ENCODE peak calls at places on chromosomes 3 and 15, in four cellular contexts. P is mesendoderm, R is H9, U is H1. G is an unnamed sample.

GRCh38 chr3:171163724-171164465 is 137.4 kb upstream of the SLC2A2 start:
- DNase-seq in R (no peak), U (no peak), P (no peak), G (no peak)

GRCh38 chr3:183554377-183554776 is 1.1 kb downstream of the KLHL6 start:
- DNase-seq in P (peak), R (no peak), U (no peak), G (no peak)

GRCh38 chr3:9037113-9037715 is 73.9 kb upstream of the RAD18 start:
- DNase-seq in P (no peak), U (no peak), R (no peak), G (no peak)

GRCh38 chr15:87753539-87753938 is 503.0 kb downstream of the NTRK3 start:
- DNase-seq in R (peak), U (no peak), P (peak), G (no peak)

GRCh38 chr3:45906681-45907220 is 20.4 kb downstream of the CCR9 start:
- DNase-seq in R (peak), P (peak), U (no peak), G (peak)

GRCh38 chr3:160449660-160450598 is at the start of gene TRIM59:
- DNase-seq in U (peak), R (peak), P (peak), G (peak)

GRCh38 chr3:57692404-57693191 is at the start of gene DENND6A:
- DNase-seq in U (peak), R (peak), P (peak), G (peak)

GRCh38 chr15:33357845-33358244 is 47.1 kb downstream of the RYR3 start:
- DNase-seq in R (no peak), U (no peak), P (no peak), G (no peak)

GRCh38 chr3:45729614-45730013 is 40.4 kb downstream of the SACM1L start:
- DNase-seq in U (no peak), P (no peak), R (no peak), G (no peak)

GRCh38 chr15:90750186-90750585 is 33.0 kb downstream of the BLM start:
- DNase-seq in U (no peak), P (no peak), R (no peak), G (no peak)

GRCh38 chr15:83698294-83698693 is 44.4 kb downstream of the ADAMTSL3 start:
- DNase-seq in R (no peak), P (no peak), U (no peak), G (peak)

GRCh38 chr3:156407617-156408225 is 147.2 kb downstream of the SSR3 start:
- DNase-seq in U (no peak), P (no peak), R (no peak), G (no peak)

GRCh38 chr3:14535616-14536015 is 4.5 kb downstream of the GRIP2 start:
- DNase-seq in U (no peak), P (no peak), R (no peak), G (no peak)

GRCh38 chr3:58334013-58334321 is 1.3 kb downstream of the PXK start:
- DNase-seq in P (no peak), U (no peak), R (no peak), G (no peak)

GRCh38 chr15:101501703-101502373 is 12.3 kb upstream of the PCSK6 start:
- DNase-seq in U (peak), R (peak), P (peak), G (no peak)

GRCh38 chr3:46558184-46559029 is 7.7 kb downstream of the LRRC2 start:
- DNase-seq in U (no peak), R (peak), P (peak), G (peak)

GRCh38 chr3:188179006-188179966 is 25.3 kb downstream of the LPP start:
- DNase-seq in P (peak), R (no peak), U (no peak), G (peak)

GRCh38 chr3:125647318-125648014 is 52.2 kb upstream of the OSBPL11 start:
- DNase-seq in U (peak), R (peak), P (peak), G (no peak)

GRCh38 chr15:71443538-71443937 is 328.3 kb downstream of the THSD4 start:
- DNase-seq in R (peak), P (peak), U (no peak), G (peak)

GRCh38 chr3:196207833-196208607 is 3.2 kb downstream of the ZDHHC19 start:
- DNase-seq in R (peak), U (peak), P (peak), G (no peak)

GRCh38 chr3:33798113-33798417 is 365 bp upstream of the PDCD6IP start:
- DNase-seq in P (no peak), R (no peak), U (no peak), G (no peak)

GRCh38 chr3:38348903-38349302 is 2.3 kb downstream of the XYLB start:
- DNase-seq in U (no peak), R (no peak), P (no peak), G (peak)

GRCh38 chr15:74768771-74769342 is 13.0 kb upstream of the CSK start:
- DNase-seq in R (peak), U (no peak), P (peak), G (peak)

GRCh38 chr15:101439285-101439919 is 50.1 kb downstream of the PCSK6 start:
- DNase-seq in U (no peak), R (no peak), P (no peak), G (no peak)

GRCh38 chr15:29132786-29133185 is 136.8 kb downstream of the NSMCE3 start:
- DNase-seq in R (no peak), U (no peak), P (no peak), G (no peak)

GRCh38 chr3:73490453-73491311 is 134.1 kb downstream of the PDZRN3 start:
- DNase-seq in U (no peak), P (peak), R (peak), G (peak)

GRCh38 chr3:193870376-193871092 is 265.4 kb upstream of the HES1 start:
- DNase-seq in U (no peak), P (peak), R (peak), G (peak)

GRCh38 chr15:60729850-60730458 is 251.0 kb upstream of the ICE2 start:
- DNase-seq in R (no peak), P (no peak), U (no peak), G (no peak)

GRCh38 chr3:29338377-29338776 is 57.5 kb downstream of the RBMS3 start:
- DNase-seq in P (no peak), U (no peak), R (no peak), G (no peak)

GRCh38 chr3:29335921-29336320 is 55.0 kb downstream of the RBMS3 start:
- DNase-seq in P (no peak), R (no peak), U (no peak), G (no peak)

GRCh38 chr3:29338981-29339833 is 58.3 kb downstream of the RBMS3 start:
- DNase-seq in U (no peak), P (no peak), R (no peak), G (peak)

GRCh38 chr3:29335438-29335837 is 54.6 kb downstream of the RBMS3 start:
- DNase-seq in P (peak), R (no peak), U (no peak), G (peak)

DNA sequence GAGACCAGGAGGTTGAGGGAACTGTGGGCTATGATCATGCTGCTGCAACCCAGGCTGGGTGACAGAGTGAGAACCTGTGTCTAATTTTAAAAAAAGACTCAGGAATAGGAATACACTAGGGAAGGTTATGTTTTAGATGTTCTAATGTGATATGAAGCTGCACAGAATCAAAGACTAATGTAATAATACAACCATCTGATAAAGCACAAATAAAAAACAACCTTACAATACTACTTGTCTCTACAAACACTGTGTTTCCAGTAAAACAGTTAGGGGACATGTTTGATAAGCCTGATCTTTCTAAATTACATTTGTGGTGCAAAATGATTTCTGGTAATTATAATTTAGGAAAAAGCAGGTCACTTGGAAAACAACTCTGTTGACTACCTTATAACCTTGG is 56.7 kb downstream of the RBMS3 start:
- DNase-seq in R (no peak), P (no peak), U (no peak), G (no peak)
- H4K5ac ChIP-seq in R (no peak), P (no peak), U (no peak), G (no peak)

DNA sequence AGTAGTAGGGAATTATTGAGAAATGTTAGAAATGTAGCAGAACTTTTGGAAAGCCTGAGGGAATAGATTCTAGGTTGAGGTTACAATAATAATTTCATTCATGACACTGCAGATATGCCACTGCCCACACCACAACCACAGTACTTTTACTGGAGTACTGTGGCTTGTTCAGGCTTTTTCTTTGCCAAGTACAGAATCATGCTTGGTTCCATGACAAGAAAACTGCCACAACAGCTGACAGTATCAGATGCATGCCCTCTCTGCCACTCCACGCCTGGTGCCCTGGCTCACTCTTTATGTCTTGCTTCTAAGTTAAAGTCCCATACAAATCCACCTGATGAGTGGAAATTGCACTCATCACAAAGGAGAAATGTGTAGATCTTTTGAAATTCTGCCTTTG is 398.6 kb downstream of the ZIC1 start:
- DNase-seq in R (no peak), U (no peak), P (no peak), G (no peak)
- H4K5ac ChIP-seq in R (no peak), U (no peak), P (no peak), G (no peak)

DNA sequence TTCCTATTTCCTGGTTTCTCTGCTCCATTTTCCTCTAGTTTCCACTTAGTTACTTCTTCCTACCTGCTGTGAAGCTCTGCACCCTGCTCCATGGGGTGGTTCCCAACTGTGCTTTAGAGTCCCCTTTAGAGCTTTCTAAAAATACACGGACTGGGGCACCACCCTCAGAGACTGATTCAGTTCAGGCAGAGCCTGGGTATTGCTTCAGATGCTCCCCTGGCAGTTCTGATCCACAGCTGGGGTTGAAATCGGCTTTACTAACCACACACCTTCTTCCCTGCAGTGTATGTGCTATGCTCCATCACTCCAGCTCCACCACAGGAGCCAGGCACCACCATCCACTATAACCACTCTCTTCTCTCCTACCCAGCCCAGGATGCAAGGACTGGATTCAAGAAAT is 12.6 kb downstream of the ANP32A start:
- DNase-seq in R (no peak), U (no peak), P (no peak), G (no peak)
- H4K5ac ChIP-seq in R (no peak), U (no peak), P (no peak), G (no peak)

GRCh38 chr15:55894406-55894965 is 98.9 kb downstream of the NEDD4 start:
- DNase-seq in U (no peak), R (no peak), P (no peak), G (no peak)
- H4K5ac ChIP-seq in U (no peak), R (no peak), P (no peak), G (peak)

GRCh38 chr3:6455031-6455430 is 405.9 kb upstream of the GRM7 start:
- DNase-seq in U (no peak), R (no peak), P (no peak), G (no peak)
- H4K5ac ChIP-seq in U (no peak), R (no peak), P (no peak), G (no peak)

G was measured in IMR-90.